ENCODE peak calls at places on chromosomes 4 and X, in nine cellular contexts. One of them, this sample, is unnamed.

GRCh38 chrX:39645059-39645895 is 452.5 kb downstream of the BCOR start:
- DNase-seq in IMR-90: peak; percentile 59
- DNase-seq in ovary: peak; percentile 89
- DNase-seq in right atrium auricular region: peak; percentile 80
- DNase-seq in fibroblast of the aortic adventitia: peak; percentile 85
- DNase-seq in CD8-positive, alpha-beta T cell: no peak
- DNase-seq in A549: no peak
- DNase-seq in foreskin fibroblast: peak; percentile 63
- DNase-seq in heart left ventricle: peak; percentile 76
- DNase-seq in this sample: no peak

GRCh38 chrX:50098749-50099148 is 102.1 kb downstream of the AKAP4 start:
- DNase-seq in A549: no peak
- DNase-seq in ovary: no peak
- DNase-seq in heart left ventricle: no peak
- DNase-seq in foreskin fibroblast: no peak
- DNase-seq in fibroblast of the aortic adventitia: no peak
- DNase-seq in CD8-positive, alpha-beta T cell: no peak
- DNase-seq in IMR-90: no peak
- DNase-seq in right atrium auricular region: no peak
- DNase-seq in this sample: no peak

GRCh38 chr4:41177016-41177415 is 37.3 kb downstream of the APBB2 start:
- DNase-seq in fibroblast of the aortic adventitia: peak; percentile 74
- DNase-seq in A549: no peak
- DNase-seq in foreskin fibroblast: peak; percentile 74
- DNase-seq in ovary: no peak
- DNase-seq in right atrium auricular region: no peak
- DNase-seq in IMR-90: peak; percentile 84
- DNase-seq in CD8-positive, alpha-beta T cell: no peak
- DNase-seq in heart left ventricle: no peak
- DNase-seq in this sample: no peak

GRCh38 chrX:38919853-38920528 is 118.7 kb downstream of the MID1IP1 start:
- DNase-seq in A549: no peak
- DNase-seq in ovary: no peak
- DNase-seq in fibroblast of the aortic adventitia: no peak
- DNase-seq in CD8-positive, alpha-beta T cell: no peak
- DNase-seq in foreskin fibroblast: no peak
- DNase-seq in right atrium auricular region: no peak
- DNase-seq in heart left ventricle: no peak
- DNase-seq in IMR-90: no peak
- DNase-seq in this sample: no peak

GRCh38 chr4:174156239-174156826 is 127.1 kb downstream of the FBXO8 start:
- DNase-seq in foreskin fibroblast: peak; percentile 35
- DNase-seq in A549: peak; percentile 13
- DNase-seq in ovary: no peak
- DNase-seq in CD8-positive, alpha-beta T cell: no peak
- DNase-seq in heart left ventricle: no peak
- DNase-seq in fibroblast of the aortic adventitia: peak; percentile 81
- DNase-seq in right atrium auricular region: no peak
- DNase-seq in IMR-90: peak; percentile 38
- DNase-seq in this sample: no peak

GRCh38 chr4:76665139-76665538 is 230.1 kb downstream of the SHROOM3 start:
- DNase-seq in CD8-positive, alpha-beta T cell: no peak
- DNase-seq in right atrium auricular region: no peak
- DNase-seq in ovary: no peak
- DNase-seq in IMR-90: peak; percentile 43
- DNase-seq in A549: peak; percentile 23
- DNase-seq in fibroblast of the aortic adventitia: peak; percentile 69
- DNase-seq in heart left ventricle: no peak
- DNase-seq in foreskin fibroblast: peak; percentile 25
- DNase-seq in this sample: peak; percentile 59

GRCh38 chr4:168409089-168409801 is 71.0 kb downstream of the DDX60L start:
- DNase-seq in IMR-90: peak; percentile 49
- DNase-seq in right atrium auricular region: no peak
- DNase-seq in CD8-positive, alpha-beta T cell: no peak
- DNase-seq in foreskin fibroblast: peak; percentile 41
- DNase-seq in fibroblast of the aortic adventitia: peak; percentile 19
- DNase-seq in A549: no peak
- DNase-seq in ovary: no peak
- DNase-seq in heart left ventricle: no peak
- DNase-seq in this sample: no peak

GRCh38 chr4:181944527-181944926 is 298.7 kb upstream of the TENM3 start:
- DNase-seq in IMR-90: no peak
- DNase-seq in foreskin fibroblast: no peak
- DNase-seq in A549: no peak
- DNase-seq in CD8-positive, alpha-beta T cell: no peak
- DNase-seq in ovary: no peak
- DNase-seq in heart left ventricle: no peak
- DNase-seq in fibroblast of the aortic adventitia: no peak
- DNase-seq in right atrium auricular region: no peak
- DNase-seq in this sample: no peak

GRCh38 chr4:100208964-100209363 is 18.7 kb upstream of the DDIT4L start:
- DNase-seq in foreskin fibroblast: no peak
- DNase-seq in CD8-positive, alpha-beta T cell: no peak
- DNase-seq in IMR-90: no peak
- DNase-seq in fibroblast of the aortic adventitia: no peak
- DNase-seq in A549: no peak
- DNase-seq in ovary: no peak
- DNase-seq in heart left ventricle: no peak
- DNase-seq in right atrium auricular region: no peak
- DNase-seq in this sample: no peak

GRCh38 chr4:152106113-152106763 is 345.4 kb upstream of the GATB start:
- DNase-seq in ovary: peak; percentile 66
- DNase-seq in right atrium auricular region: peak; percentile 87
- DNase-seq in fibroblast of the aortic adventitia: peak; percentile 97
- DNase-seq in foreskin fibroblast: peak; percentile 88
- DNase-seq in IMR-90: peak; percentile 97
- DNase-seq in A549: peak; percentile 69
- DNase-seq in CD8-positive, alpha-beta T cell: no peak
- DNase-seq in heart left ventricle: no peak
- DNase-seq in this sample: peak; percentile 63

GRCh38 chr4:105057370-105058096 is 89.1 kb upstream of the TET2 start:
- DNase-seq in CD8-positive, alpha-beta T cell: no peak
- DNase-seq in IMR-90: no peak
- DNase-seq in heart left ventricle: no peak
- DNase-seq in A549: no peak
- DNase-seq in ovary: no peak
- DNase-seq in fibroblast of the aortic adventitia: no peak
- DNase-seq in right atrium auricular region: no peak
- DNase-seq in foreskin fibroblast: no peak
- DNase-seq in this sample: no peak

GRCh38 chr4:146255463-146255862 is 41.1 kb downstream of the REELD1 start:
- DNase-seq in heart left ventricle: no peak
- DNase-seq in IMR-90: peak; percentile 63
- DNase-seq in right atrium auricular region: no peak
- DNase-seq in foreskin fibroblast: no peak
- DNase-seq in fibroblast of the aortic adventitia: peak; percentile 77
- DNase-seq in A549: no peak
- DNase-seq in ovary: no peak
- DNase-seq in CD8-positive, alpha-beta T cell: no peak
- DNase-seq in this sample: no peak

GRCh38 chr4:164731827-164732474 is 22.0 kb upstream of the SMIM31 start:
- DNase-seq in foreskin fibroblast: peak; percentile 3
- DNase-seq in CD8-positive, alpha-beta T cell: no peak
- DNase-seq in A549: peak; percentile 25
- DNase-seq in ovary: peak; percentile 22
- DNase-seq in fibroblast of the aortic adventitia: peak; percentile 50
- DNase-seq in IMR-90: peak; percentile 28
- DNase-seq in right atrium auricular region: no peak
- DNase-seq in heart left ventricle: peak; percentile 42
- DNase-seq in this sample: no peak

GRCh38 chr4:7771541-7772507 is 167.8 kb downstream of the AFAP1 start:
- DNase-seq in IMR-90: no peak
- DNase-seq in heart left ventricle: no peak
- DNase-seq in ovary: no peak
- DNase-seq in fibroblast of the aortic adventitia: no peak
- DNase-seq in foreskin fibroblast: peak; percentile 24
- DNase-seq in right atrium auricular region: no peak
- DNase-seq in A549: no peak
- DNase-seq in CD8-positive, alpha-beta T cell: no peak
- DNase-seq in this sample: peak; percentile 74

GRCh38 chr4:2462218-2462991 is 6.5 kb upstream of the RNF4 start:
- DNase-seq in ovary: peak; percentile 65
- DNase-seq in heart left ventricle: peak; percentile 84
- DNase-seq in right atrium auricular region: no peak
- DNase-seq in foreskin fibroblast: peak; percentile 75
- DNase-seq in CD8-positive, alpha-beta T cell: peak; percentile 69
- DNase-seq in fibroblast of the aortic adventitia: peak; percentile 68
- DNase-seq in A549: peak; percentile 62
- DNase-seq in IMR-90: peak; percentile 76
- DNase-seq in this sample: peak; percentile 71

GRCh38 chr4:90745176-90745575 is 618.0 kb downstream of the CCSER1 start:
- DNase-seq in fibroblast of the aortic adventitia: no peak
- DNase-seq in right atrium auricular region: no peak
- DNase-seq in foreskin fibroblast: no peak
- DNase-seq in ovary: no peak
- DNase-seq in heart left ventricle: no peak
- DNase-seq in IMR-90: no peak
- DNase-seq in CD8-positive, alpha-beta T cell: no peak
- DNase-seq in A549: peak; percentile 10
- DNase-seq in this sample: no peak

GRCh38 chrX:139691843-139692505 is 16.0 kb downstream of the MCF2 start:
- DNase-seq in foreskin fibroblast: no peak
- DNase-seq in right atrium auricular region: no peak
- DNase-seq in heart left ventricle: no peak
- DNase-seq in IMR-90: no peak
- DNase-seq in A549: no peak
- DNase-seq in ovary: peak; percentile 14
- DNase-seq in fibroblast of the aortic adventitia: no peak
- DNase-seq in CD8-positive, alpha-beta T cell: no peak
- DNase-seq in this sample: peak; percentile 47

GRCh38 chr4:52995341-52996030 is 133.4 kb downstream of the RASL11B start:
- DNase-seq in fibroblast of the aortic adventitia: no peak
- DNase-seq in IMR-90: peak; percentile 29
- DNase-seq in ovary: no peak
- DNase-seq in right atrium auricular region: no peak
- DNase-seq in A549: no peak
- DNase-seq in foreskin fibroblast: no peak
- DNase-seq in CD8-positive, alpha-beta T cell: no peak
- DNase-seq in heart left ventricle: no peak
- DNase-seq in this sample: no peak

GRCh38 chr4:108001540-108001939 is 11.9 kb downstream of the HADH start:
- DNase-seq in foreskin fibroblast: no peak
- DNase-seq in ovary: no peak
- DNase-seq in CD8-positive, alpha-beta T cell: no peak
- DNase-seq in right atrium auricular region: no peak
- DNase-seq in heart left ventricle: no peak
- DNase-seq in A549: no peak
- DNase-seq in IMR-90: peak; percentile 7
- DNase-seq in fibroblast of the aortic adventitia: peak; percentile 7
- DNase-seq in this sample: no peak
- TF ChIP-seq CTCF in foreskin fibroblast: no peak
- TF ChIP-seq CTCF in ovary: no peak
- TF ChIP-seq CTCF in CD8-positive, alpha-beta T cell: no peak
- TF ChIP-seq CTCF in right atrium auricular region: no peak
- TF ChIP-seq CTCF in heart left ventricle: no peak
- TF ChIP-seq CTCF in A549: no peak
- TF ChIP-seq CTCF in IMR-90: no peak
- TF ChIP-seq CTCF in fibroblast of the aortic adventitia: no peak
- TF ChIP-seq CTCF in this sample: no peak

GRCh38 chr4:114728426-114728825 is 129.8 kb downstream of the UGT8 start:
- DNase-seq in CD8-positive, alpha-beta T cell: no peak
- DNase-seq in foreskin fibroblast: no peak
- DNase-seq in A549: no peak
- DNase-seq in ovary: no peak
- DNase-seq in heart left ventricle: no peak
- DNase-seq in right atrium auricular region: no peak
- DNase-seq in IMR-90: no peak
- DNase-seq in fibroblast of the aortic adventitia: no peak
- DNase-seq in this sample: no peak
- H3K4me3 ChIP-seq in CD8-positive, alpha-beta T cell: no peak overlapping the region
- H3K4me3 ChIP-seq in foreskin fibroblast: no peak overlapping the region
- H3K4me3 ChIP-seq in A549: no peak overlapping the region
- H3K4me3 ChIP-seq in ovary: no peak overlapping the region
- H3K4me3 ChIP-seq in heart left ventricle: no peak overlapping the region
- H3K4me3 ChIP-seq in right atrium auricular region: no peak overlapping the region
- H3K4me3 ChIP-seq in IMR-90: no peak overlapping the region
- H3K4me3 ChIP-seq in fibroblast of the aortic adventitia: no peak overlapping the region
- H3K4me3 ChIP-seq in this sample: no peak overlapping the region

GRCh38 chrX:110853610-110854009 is 58.0 kb upstream of the CHRDL1 start:
- DNase-seq in CD8-positive, alpha-beta T cell: no peak
- DNase-seq in fibroblast of the aortic adventitia: peak; percentile 40
- DNase-seq in foreskin fibroblast: peak; percentile 2
- DNase-seq in A549: peak; percentile 6
- DNase-seq in ovary: no peak
- DNase-seq in heart left ventricle: no peak
- DNase-seq in IMR-90: no peak
- DNase-seq in right atrium auricular region: no peak
- DNase-seq in this sample: no peak

GRCh38 chrX:110847334-110847733 is 51.7 kb upstream of the CHRDL1 start:
- DNase-seq in IMR-90: peak; percentile 63
- DNase-seq in right atrium auricular region: no peak
- DNase-seq in heart left ventricle: no peak
- DNase-seq in A549: peak; percentile 33
- DNase-seq in CD8-positive, alpha-beta T cell: no peak
- DNase-seq in ovary: no peak
- DNase-seq in foreskin fibroblast: peak; percentile 26
- DNase-seq in fibroblast of the aortic adventitia: peak; percentile 81
- DNase-seq in this sample: no peak

GRCh38 chrX:110851780-110852179 is 56.2 kb upstream of the CHRDL1 start:
- DNase-seq in fibroblast of the aortic adventitia: peak; percentile 24
- DNase-seq in right atrium auricular region: no peak
- DNase-seq in IMR-90: peak; percentile 2
- DNase-seq in ovary: no peak
- DNase-seq in heart left ventricle: no peak
- DNase-seq in CD8-positive, alpha-beta T cell: no peak
- DNase-seq in A549: peak; percentile 3
- DNase-seq in foreskin fibroblast: peak; percentile 7
- DNase-seq in this sample: no peak

GRCh38 chrX:110852180-110852579 is 56.6 kb upstream of the CHRDL1 start:
- DNase-seq in heart left ventricle: no peak
- DNase-seq in ovary: no peak
- DNase-seq in fibroblast of the aortic adventitia: peak; percentile 21
- DNase-seq in A549: peak; percentile 15
- DNase-seq in foreskin fibroblast: peak; percentile 3
- DNase-seq in IMR-90: peak; percentile 5
- DNase-seq in CD8-positive, alpha-beta T cell: no peak
- DNase-seq in right atrium auricular region: no peak
- DNase-seq in this sample: peak; percentile 2
- TF ChIP-seq CTCF in heart left ventricle: peak; percentile 7
- TF ChIP-seq CTCF in ovary: no peak
- TF ChIP-seq CTCF in fibroblast of the aortic adventitia: peak; percentile 59
- TF ChIP-seq CTCF in A549: peak; percentile 32
- TF ChIP-seq CTCF in foreskin fibroblast: peak; percentile 50
- TF ChIP-seq CTCF in IMR-90: peak; percentile 51
- TF ChIP-seq CTCF in CD8-positive, alpha-beta T cell: no peak
- TF ChIP-seq CTCF in right atrium auricular region: no peak
- TF ChIP-seq CTCF in this sample: no peak

DNA sequence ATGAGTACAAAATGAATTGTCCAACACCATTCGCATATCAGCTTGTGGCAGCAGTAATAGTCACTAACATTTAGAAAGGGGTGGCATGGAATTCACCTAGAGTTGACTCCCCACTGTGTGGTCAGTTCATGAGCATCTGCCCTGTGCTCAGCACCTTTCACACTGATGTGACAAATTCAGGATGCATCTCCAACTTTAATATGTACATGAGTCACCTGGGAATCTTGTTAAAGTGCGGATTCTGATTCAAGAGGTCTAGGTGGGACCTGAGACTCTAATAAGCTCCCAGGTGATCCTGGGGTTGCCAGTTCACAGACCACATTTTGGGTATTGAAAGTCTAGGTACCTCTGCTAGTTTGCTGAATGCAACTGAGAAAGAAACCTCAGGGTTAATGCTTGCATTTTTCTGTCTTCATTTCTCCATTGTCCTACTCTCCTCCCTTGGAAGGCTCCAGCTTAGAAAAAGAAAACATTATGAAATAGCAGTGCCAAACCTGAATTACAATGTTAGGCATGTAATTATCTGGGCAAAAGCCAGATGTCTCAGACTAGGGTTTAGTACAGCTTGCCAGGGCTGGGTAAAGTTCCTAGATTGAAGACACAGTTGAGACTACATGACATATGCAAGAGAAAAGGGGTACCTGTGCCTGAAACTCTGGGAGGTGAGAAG is 32.7 kb downstream of the TMSB4X start:
- DNase-seq in fibroblast of the aortic adventitia: peak; percentile 81
- DNase-seq in right atrium auricular region: no peak
- DNase-seq in A549: no peak
- DNase-seq in heart left ventricle: no peak
- DNase-seq in CD8-positive, alpha-beta T cell: no peak
- DNase-seq in IMR-90: peak; percentile 33
- DNase-seq in ovary: no peak
- DNase-seq in foreskin fibroblast: no peak
- DNase-seq in this sample: no peak
- H3K4me3 ChIP-seq in fibroblast of the aortic adventitia: no peak overlapping the region
- H3K4me3 ChIP-seq in right atrium auricular region: no peak overlapping the region
- H3K4me3 ChIP-seq in A549: no peak overlapping the region
- H3K4me3 ChIP-seq in heart left ventricle: no peak overlapping the region
- H3K4me3 ChIP-seq in CD8-positive, alpha-beta T cell: no peak overlapping the region
- H3K4me3 ChIP-seq in IMR-90: no peak overlapping the region
- H3K4me3 ChIP-seq in ovary: no peak overlapping the region
- H3K4me3 ChIP-seq in foreskin fibroblast: no peak overlapping the region
- H3K4me3 ChIP-seq in this sample: no peak overlapping the region

This sample was measured in mucosa of descending colon.